ENCODE peak calls at places on chromosome 16, in four cellular contexts. Z is mesothelial cell of epicardium, T is mammary epithelial cell, V is nephron progenitor cell. M is an unnamed sample.
A peak's percentile ranks its signal among the peaks of the same experiment; 100 is the strongest.

GRCh38 chr16:70429888-70430666 is 8.8 kb downstream of the ST3GAL2 start:
- DNase-seq in Z (no peak), T (no peak), V (no peak), M (no peak)

GRCh38 chr16:2016407-2016922 is 3.1 kb upstream of the NPW start:
- DNase-seq in Z (no peak), T (no peak), V (peak; percentile 49), M (no peak)

GRCh38 chr16:89409161-89409711 is 81.1 kb downstream of the ANKRD11 start:
- DNase-seq in Z (no peak), T (peak; percentile 79), V (no peak), M (no peak)

GRCh38 chr16:67419931-67420330 is 3.7 kb upstream of the ZDHHC1 start:
- DNase-seq in Z (no peak), T (no peak), V (no peak), M (no peak)

GRCh38 chr16:49857423-49858181 is 1.7 kb upstream of the ZNF423 start:
- DNase-seq in Z (peak; percentile 68), T (peak; percentile 37), V (peak; percentile 65), M (no peak)

GRCh38 chr16:68792465-68793324 is 50.6 kb upstream of the TANGO6 start:
- DNase-seq in Z (no peak), T (no peak), V (no peak), M (no peak)

GRCh38 chr16:51834131-51834530 is 683.1 kb upstream of the SALL1 start:
- DNase-seq in Z (no peak), T (no peak), V (no peak), M (no peak)

GRCh38 chr16:31664683-31665482 is 137.2 kb downstream of the AHSP start:
- DNase-seq in Z (no peak), T (peak; percentile 90), V (no peak), M (no peak)

GRCh38 chr16:31409433-31409832 is 16.3 kb downstream of the ITGAD start:
- DNase-seq in Z (no peak), T (peak; percentile 13), V (no peak), M (no peak)

GRCh38 chr16:48597563-48598392 is 12.2 kb downstream of the N4BP1 start:
- DNase-seq in Z (no peak), T (no peak), V (no peak), M (no peak)

GRCh38 chr16:10126686-10127085 is 55.5 kb downstream of the GRIN2A start:
- DNase-seq in Z (no peak), T (peak; percentile 88), V (no peak), M (no peak)

GRCh38 chr16:48124266-48124665 is 31.5 kb downstream of the ABCC12 start:
- DNase-seq in Z (no peak), T (no peak), V (no peak), M (no peak)

GRCh38 chr16:85751665-85752501 is 987 bp upstream of the C16orf74 start:
- DNase-seq in Z (no peak), T (peak; percentile 88), V (no peak), M (no peak)

GRCh38 chr16:71358464-71359031 is at the start of gene CALB2:
- DNase-seq in Z (peak; percentile 86), T (peak; percentile 51), V (peak; percentile 88), M (peak; percentile 76)

GRCh38 chr16:11788914-11789313 is 8.1 kb downstream of the ZC3H7A start:
- DNase-seq in Z (no peak), T (no peak), V (no peak), M (no peak)
- TF ChIP-seq CTCF in Z (no peak), T (no peak), V (no peak), M (no peak)

GRCh38 chr16:56319391-56319790 is 106.0 kb downstream of the AMFR start:
- DNase-seq in Z (no peak), T (no peak), V (no peak), M (no peak)

GRCh38 chr16:56314244-56314850 is 111.0 kb downstream of the AMFR start:
- DNase-seq in Z (no peak), T (no peak), V (no peak), M (no peak)

GRCh38 chr16:56317998-56318912 is 107.1 kb downstream of the AMFR start:
- DNase-seq in Z (peak; percentile 93), T (peak; percentile 73), V (peak; percentile 89), M (peak; percentile 83)

GRCh38 chr16:56315955-56316354 is 109.4 kb downstream of the AMFR start:
- DNase-seq in Z (no peak), T (no peak), V (no peak), M (no peak)

GRCh38 chr16:56316545-56316944 is 108.8 kb downstream of the AMFR start:
- DNase-seq in Z (no peak), T (no peak), V (no peak), M (no peak)
- TF ChIP-seq CTCF in Z (no peak), T (no peak), V (no peak), M (no peak)

DNA sequence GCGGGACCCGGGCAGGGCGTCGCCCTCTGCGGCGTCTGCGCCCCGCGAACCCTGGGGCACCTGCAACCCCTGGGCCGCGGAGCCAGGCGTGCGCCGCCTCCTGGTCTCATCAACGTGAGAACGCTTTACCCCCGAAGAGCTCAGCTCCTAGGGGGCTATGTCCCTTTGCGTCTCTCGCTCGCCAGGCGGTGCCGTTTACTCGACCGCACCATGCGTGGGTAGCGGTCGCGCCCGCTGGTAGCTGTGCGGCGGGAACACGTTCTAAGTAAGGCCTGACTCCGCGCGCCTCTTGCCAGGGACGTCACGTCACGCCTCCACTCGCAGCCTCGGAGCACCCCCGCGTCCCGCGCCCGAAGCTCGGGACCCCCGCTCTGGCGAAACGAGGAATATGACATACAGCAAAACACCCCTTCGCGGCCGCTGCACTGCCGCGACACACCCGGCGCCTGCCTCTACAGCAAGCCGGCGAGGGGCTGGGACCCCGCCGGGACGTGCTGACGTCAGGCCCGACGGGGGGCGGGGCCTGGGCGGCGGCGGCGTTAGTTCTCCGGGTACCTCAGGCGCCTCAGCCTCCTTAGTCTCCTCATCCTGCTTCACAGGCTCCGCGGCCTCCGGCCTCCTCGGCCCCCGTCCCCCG is at the start of gene RAB11FIP3:
- DNase-seq in Z (peak; percentile 87), T (peak; percentile 67), V (peak; percentile 87), M (peak; percentile 61)
- TF ChIP-seq CTCF in Z (no peak), T (no peak), V (no peak), M (no peak)

DNA sequence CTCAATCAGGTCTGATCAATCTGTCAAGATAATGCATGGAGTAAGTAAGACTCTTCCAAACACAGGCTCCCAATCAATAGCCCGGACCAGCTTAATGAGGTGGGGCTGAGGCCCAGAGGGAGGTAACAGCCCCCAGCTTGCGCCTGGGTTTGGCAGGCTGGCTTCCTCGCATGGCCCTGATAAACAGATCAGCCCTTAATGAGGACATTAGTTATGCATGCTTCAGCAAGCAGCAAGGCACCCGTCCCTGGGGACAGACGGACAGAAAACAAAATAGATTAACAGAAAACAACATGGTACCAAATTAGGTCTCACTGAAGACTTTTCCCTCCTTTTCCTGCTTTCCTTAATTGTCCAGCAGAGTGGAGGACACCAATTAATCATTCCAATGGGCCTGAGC is 145.7 kb downstream of the ZFHX3 start:
- DNase-seq in Z (no peak), T (no peak), V (no peak), M (no peak)
- TF ChIP-seq CTCF in Z (no peak), T (no peak), V (no peak), M (no peak)

GRCh38 chr16:24418729-24419128 is 120.6 kb upstream of the RBBP6 start:
- DNase-seq in Z (no peak), T (no peak), V (no peak), M (no peak)
- TF ChIP-seq CTCF in Z (no peak), T (no peak), V (no peak), M (no peak)

M was measured in omental fat pad.